ENCODE peak calls at places on chromosomes 1 and 21, in five cellular contexts. Z is IMR-90, R is body of pancreas, P is spleen, N is stomach. X is an unnamed sample. For H3K36me3, the result is how much of the 10 kb centered on the place peaks cover.

GRCh38 chr21:29719561-29719960 is 220.2 kb downstream of the GRIK1 start:
- DNase-seq in P (no peak), N (no peak), R (no peak), Z (no peak), X (no peak)

GRCh38 chr1:210302501-210302900 is 26.2 kb upstream of the HHAT start:
- DNase-seq in Z (no peak), N (no peak), R (no peak), P (no peak), X (no peak)

GRCh38 chr1:94871031-94871430 is 50.9 kb downstream of the SLC44A3 start:
- DNase-seq in P (no peak), R (no peak), Z (peak), N (no peak), X (no peak)

GRCh38 chr1:104189207-104189606 is 439.5 kb downstream of the AMY1C start:
- DNase-seq in N (no peak), Z (no peak), P (no peak), R (no peak), X (no peak)

GRCh38 chr1:14120895-14121294 is 420.9 kb downstream of the PRDM2 start:
- DNase-seq in P (no peak), R (no peak), N (no peak), Z (no peak), X (no peak)

GRCh38 chr1:105894006-105894405 is 1162.5 kb upstream of the PRMT6 start:
- DNase-seq in P (no peak), R (no peak), Z (peak), N (no peak), X (no peak)

GRCh38 chr1:154350383-154350782 is 25.1 kb downstream of the ATP8B2 start:
- DNase-seq in R (no peak), Z (no peak), P (no peak), N (peak), X (no peak)

GRCh38 chr1:64631346-64632052 is 113.4 kb upstream of the RAVER2 start:
- DNase-seq in Z (no peak), N (no peak), R (no peak), P (no peak), X (no peak)

GRCh38 chr1:160427625-160428024 is 27.3 kb downstream of the VANGL2 start:
- DNase-seq in Z (no peak), N (no peak), R (no peak), P (no peak), X (no peak)

GRCh38 chr1:185017338-185017737 is 28.0 kb upstream of the RNF2 start:
- DNase-seq in N (no peak), Z (peak), R (peak), P (no peak), X (no peak)

GRCh38 chr1:247111259-247111635 is 7.1 kb upstream of the ZNF669 start:
- DNase-seq in R (no peak), N (no peak), P (no peak), Z (no peak), X (no peak)

GRCh38 chr1:166490437-166490784 is 323.6 kb upstream of the FAM78B start:
- DNase-seq in Z (no peak), N (no peak), R (no peak), P (peak), X (no peak)
- H3K4me3 ChIP-seq in Z (no peak), N (peak), R (no peak), P (peak), X (no peak)

DNA sequence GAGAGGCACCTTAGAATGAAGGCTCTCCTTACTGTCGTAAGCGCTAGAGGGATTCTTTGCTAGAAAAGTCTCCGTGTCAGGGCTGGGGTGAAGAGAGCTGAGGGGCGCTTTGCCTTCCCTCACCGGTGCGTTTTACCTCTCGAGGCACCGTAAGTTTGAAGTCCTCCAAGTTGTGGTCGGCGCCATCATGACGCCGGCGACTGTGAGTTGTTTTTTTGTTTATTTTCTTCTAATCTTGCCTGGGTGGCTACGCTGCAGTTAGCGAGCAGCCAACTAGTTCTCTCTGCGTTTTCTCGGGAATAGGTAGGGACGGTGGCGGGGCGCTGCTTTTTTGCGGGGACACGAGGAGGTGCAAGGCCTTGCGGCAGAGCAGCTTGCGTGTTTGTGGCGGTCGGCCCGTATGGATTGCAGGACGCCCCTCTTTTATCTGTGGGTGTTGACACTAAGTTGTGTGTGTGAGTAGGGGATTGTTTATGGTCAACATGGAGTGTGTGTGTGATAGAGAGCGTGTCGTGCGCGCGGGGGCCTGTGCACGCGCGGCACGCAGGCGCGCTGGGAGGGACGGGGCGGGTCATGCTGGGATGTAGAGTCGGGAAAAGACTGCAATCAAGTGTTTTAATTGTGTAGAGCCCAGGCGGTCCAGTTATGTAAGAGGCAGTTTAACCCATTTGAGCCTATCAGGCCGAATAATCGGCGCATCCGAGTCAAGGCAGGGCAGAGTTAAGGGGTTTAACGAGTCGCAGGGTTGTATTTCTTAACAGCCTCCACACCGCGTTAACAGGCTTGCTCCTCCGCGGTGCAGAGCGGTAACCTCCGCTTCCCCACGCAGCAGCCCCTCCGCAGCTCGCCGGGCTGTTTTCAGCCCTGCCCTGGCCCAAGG is 1.1 kb upstream of the NEGR1 start:
- DNase-seq in Z (peak), N (peak), R (peak), P (peak), X (peak)
- TF ChIP-seq POLR2A in Z (no peak), N (no peak), R (peak), P (no peak), X (peak)

DNA sequence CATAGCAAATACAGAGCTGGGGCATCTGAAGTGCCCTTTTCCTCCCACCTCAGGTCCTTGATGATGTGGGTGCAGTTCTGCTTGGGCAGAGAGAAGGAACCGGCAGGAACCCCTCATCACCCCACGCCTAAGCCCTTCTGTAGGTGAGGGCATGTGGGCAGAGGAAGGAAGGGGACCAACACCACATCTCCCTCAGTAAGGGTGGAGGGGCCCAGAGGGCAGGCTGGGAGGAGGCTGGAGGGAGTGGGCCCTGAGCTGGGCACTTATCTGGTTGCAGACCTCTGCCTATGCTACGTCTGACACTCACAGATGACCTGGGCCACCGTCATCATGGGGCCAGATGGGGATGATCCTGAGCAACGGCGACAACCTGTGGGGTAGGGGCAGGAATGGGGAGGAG is 11.0 kb downstream of the ZNF687 start:
- DNase-seq in Z (no peak), P (no peak), R (no peak), N (no peak), X (no peak)
- H3K36me3 ChIP-seq in Z (half or more), P (half or more), R (under half), N (half or more), X (under half)

DNA sequence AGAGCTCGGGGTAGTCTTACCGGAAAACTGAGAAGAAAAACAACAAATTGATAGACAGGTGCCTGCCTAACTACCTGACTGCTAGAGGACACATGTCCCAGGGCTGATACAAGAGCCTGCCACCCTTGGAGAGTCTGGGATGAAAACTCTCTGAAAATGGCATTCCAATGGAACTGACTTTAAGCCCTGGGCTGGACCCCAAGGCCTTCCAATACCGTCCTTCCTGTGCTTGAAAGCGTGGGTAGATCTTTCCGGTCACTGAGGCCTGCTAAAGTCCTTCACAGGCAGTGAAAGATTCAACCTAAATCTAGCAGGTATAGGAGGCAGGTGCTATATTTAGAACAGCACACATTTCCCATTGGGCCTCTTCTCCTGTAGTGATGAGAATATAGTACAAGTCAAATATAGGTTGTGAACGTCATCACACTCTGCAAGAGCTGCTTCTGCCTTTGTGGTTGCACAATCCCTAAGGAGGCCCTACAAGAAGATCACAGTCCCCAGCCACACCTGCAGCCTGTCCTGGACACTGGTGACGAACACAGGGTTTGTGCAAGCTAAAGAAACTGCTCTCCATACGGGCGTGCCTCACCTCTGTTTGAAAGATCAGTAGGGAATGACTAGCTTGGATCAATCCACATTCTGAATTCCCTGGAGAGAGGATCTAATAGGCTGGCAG is 836 bp upstream of the CHML start:
- DNase-seq in P (peak), R (peak), N (no peak), Z (no peak), X (no peak)
- H3K4me3 ChIP-seq in P (peak), R (no peak), N (peak), Z (no peak), X (no peak)

GRCh38 chr1:168686666-168687065 is 42.3 kb downstream of the DPT start:
- DNase-seq in Z (no peak), P (no peak), R (peak), N (no peak), X (no peak)

GRCh38 chr1:168689726-168690602 is 39.0 kb downstream of the DPT start:
- DNase-seq in Z (no peak), R (peak), P (no peak), N (no peak), X (no peak)

GRCh38 chr1:168691541-168691940 is 37.5 kb downstream of the DPT start:
- DNase-seq in R (no peak), P (no peak), Z (no peak), N (no peak), X (no peak)

GRCh38 chr1:168688679-168689657 is 40.0 kb downstream of the DPT start:
- DNase-seq in Z (no peak), R (no peak), P (no peak), N (no peak), X (no peak)

GRCh38 chr1:168687796-168688195 is 41.2 kb downstream of the DPT start:
- DNase-seq in N (no peak), R (no peak), Z (no peak), P (no peak), X (no peak)
- TF ChIP-seq POLR2A in N (no peak), R (no peak), Z (no peak), P (no peak), X (no peak)

GRCh38 chr1:203702130-203702577 is 62.8 kb upstream of the LAX1 start:
- DNase-seq in R (peak), Z (peak), P (no peak), N (peak), X (peak)

GRCh38 chr1:203701606-203702005 is 63.4 kb upstream of the LAX1 start:
- DNase-seq in R (no peak), P (no peak), N (no peak), Z (no peak), X (no peak)

GRCh38 chr1:203703586-203703985 is 61.4 kb upstream of the LAX1 start:
- DNase-seq in P (no peak), Z (no peak), R (no peak), N (no peak), X (no peak)

GRCh38 chr1:203704120-203704519 is 60.9 kb upstream of the LAX1 start:
- DNase-seq in P (no peak), Z (no peak), N (no peak), R (no peak), X (no peak)

DNA sequence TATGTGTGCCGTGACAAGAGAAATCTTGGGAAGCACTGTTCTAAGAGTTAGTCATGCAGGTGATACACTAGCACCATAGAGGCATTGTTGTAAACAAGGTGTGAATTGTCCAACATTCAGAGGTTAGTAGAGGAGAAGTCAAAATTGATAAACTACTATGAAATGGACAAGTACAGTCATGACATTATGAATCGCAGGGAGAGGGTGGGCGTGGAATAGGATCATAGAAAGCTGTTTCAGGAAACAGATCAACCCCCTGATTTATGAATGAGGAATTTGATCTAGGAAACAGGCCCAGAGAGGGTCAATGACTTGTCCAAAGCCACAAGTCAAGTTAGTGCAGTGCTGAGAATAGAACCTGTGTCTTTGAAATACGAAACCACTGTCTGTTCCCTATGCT is 58.5 kb upstream of the LAX1 start:
- DNase-seq in Z (peak), N (no peak), R (no peak), P (no peak), X (no peak)
- H3K36me3 ChIP-seq in Z (half or more), N (half or more), R (under half), P (half or more), X (under half)